ENCODE peak calls at places on chromosome 17, in seven cellular contexts. R, I, T, X, W, P and B are unnamed samples.

GRCh38 chr17:6558932-6559752 is 2.8 kb upstream of the PITPNM3 start:
- DNase-seq in W (no peak), I (no peak), T (no peak), P (no peak), R (no peak), X (no peak), B (no peak)

GRCh38 chr17:77128895-77129567 is 11.7 kb upstream of the SEC14L1 start:
- DNase-seq in W (no peak), T (peak), X (no peak), R (no peak), I (no peak), P (no peak), B (no peak)

GRCh38 chr17:75241996-75242460 is 19.4 kb downstream of the GGA3 start:
- DNase-seq in I (no peak), W (no peak), R (no peak), P (no peak), X (no peak), T (no peak), B (no peak)

GRCh38 chr17:64974750-64975317 is 55.6 kb upstream of the LRRC37A3 start:
- DNase-seq in W (no peak), T (no peak), R (no peak), I (no peak), X (no peak), P (no peak), B (no peak)

GRCh38 chr17:70096861-70097260 is 21.8 kb downstream of the KCNJ16 start:
- DNase-seq in W (no peak), I (no peak), T (no peak), R (no peak), X (no peak), P (no peak), B (no peak)

GRCh38 chr17:49997256-49997735 is 2.3 kb upstream of the DLX3 start:
- DNase-seq in X (no peak), P (no peak), R (no peak), W (no peak), T (no peak), I (peak), B (no peak)

GRCh38 chr17:7014995-7015586 is 2.7 kb downstream of the RNASEK start:
- DNase-seq in R (no peak), X (no peak), I (no peak), W (peak), T (peak), P (peak), B (no peak)

GRCh38 chr17:4444782-4445473 is 11.2 kb downstream of the SPNS3 start:
- DNase-seq in T (no peak), P (no peak), X (peak), W (no peak), I (no peak), R (no peak), B (no peak)

GRCh38 chr17:8075574-8076342 is 11.8 kb downstream of the ALOX12B start:
- DNase-seq in W (no peak), X (no peak), I (no peak), T (no peak), P (no peak), R (no peak), B (no peak)

GRCh38 chr17:14427914-14428639 is 127.2 kb downstream of the HS3ST3B1 start:
- DNase-seq in P (peak), I (no peak), W (peak), X (no peak), T (no peak), R (no peak), B (no peak)

GRCh38 chr17:2701161-2701995 is 10.2 kb downstream of the CLUH start:
- DNase-seq in T (no peak), P (no peak), W (no peak), X (no peak), I (peak), R (peak), B (no peak)

GRCh38 chr17:81832608-81833159 is 407 bp downstream of the MCRIP1 start:
- DNase-seq in W (peak), R (peak), P (no peak), I (no peak), T (no peak), X (peak), B (no peak)

GRCh38 chr17:77494664-77495435 is 354.1 kb downstream of the SEC14L1 start:
- DNase-seq in I (peak), X (peak), P (peak), T (peak), W (peak), R (peak), B (no peak)

GRCh38 chr17:19650826-19651225 is 2.3 kb downstream of the ALDH3A2 start:
- DNase-seq in T (no peak), X (no peak), W (no peak), P (no peak), I (no peak), R (no peak), B (no peak)

GRCh38 chr17:45940826-45941225 is 46.5 kb downstream of the MAPT start:
- DNase-seq in I (no peak), T (no peak), P (no peak), X (peak), R (no peak), W (no peak), B (no peak)

GRCh38 chr17:42166196-42166763 is 11.5 kb upstream of the RAB5C start:
- DNase-seq in T (no peak), P (no peak), W (no peak), I (no peak), R (no peak), X (no peak), B (no peak)

GRCh38 chr17:5931611-5932010 is 138.6 kb upstream of the WSCD1 start:
- DNase-seq in P (no peak), I (no peak), T (no peak), W (no peak), R (no peak), X (no peak), B (no peak)

GRCh38 chr17:67431210-67432015 is 54.3 kb downstream of the PITPNC1 start:
- DNase-seq in W (no peak), R (no peak), T (peak), X (no peak), P (no peak), I (no peak), B (no peak)

GRCh38 chr17:37605813-37606505 is 3.3 kb downstream of the SYNRG start:
- DNase-seq in I (no peak), T (no peak), P (peak), W (peak), R (no peak), X (no peak), B (no peak)

GRCh38 chr17:69716571-69716970 is 302.1 kb downstream of the MAP2K6 start:
- DNase-seq in I (no peak), T (no peak), X (no peak), W (no peak), P (no peak), R (no peak), B (no peak)

GRCh38 chr17:73091770-73092517 is 544 bp downstream of the SLC39A11 start:
- DNase-seq in T (no peak), W (peak), I (peak), X (no peak), P (no peak), R (no peak), B (no peak)

GRCh38 chr17:68511671-68512246 is 471 bp upstream of the PRKAR1A start:
- DNase-seq in T (peak), P (peak), X (peak), R (peak), W (peak), I (peak), B (no peak)

GRCh38 chr17:77426676-77427386 is 286.1 kb downstream of the SEC14L1 start:
- DNase-seq in I (no peak), W (no peak), P (no peak), X (no peak), R (no peak), T (no peak), B (no peak)

GRCh38 chr17:19720631-19721426 is 4.4 kb upstream of the SLC47A2 start:
- DNase-seq in X (no peak), W (no peak), P (no peak), I (no peak), R (no peak), T (no peak), B (no peak)

GRCh38 chr17:47252209-47252608 is 1.4 kb upstream of the ITGB3 start:
- DNase-seq in W (no peak), I (no peak), X (no peak), T (no peak), P (no peak), R (no peak), B (no peak)

GRCh38 chr17:63772801-63773271 is 561 bp downstream of the CCDC47 start:
- DNase-seq in R (no peak), P (no peak), T (no peak), I (no peak), X (no peak), W (peak), B (no peak)
- H3K27ac ChIP-seq in R (peak), P (peak), T (peak), I (no peak), X (peak), W (peak), B (peak)

DNA sequence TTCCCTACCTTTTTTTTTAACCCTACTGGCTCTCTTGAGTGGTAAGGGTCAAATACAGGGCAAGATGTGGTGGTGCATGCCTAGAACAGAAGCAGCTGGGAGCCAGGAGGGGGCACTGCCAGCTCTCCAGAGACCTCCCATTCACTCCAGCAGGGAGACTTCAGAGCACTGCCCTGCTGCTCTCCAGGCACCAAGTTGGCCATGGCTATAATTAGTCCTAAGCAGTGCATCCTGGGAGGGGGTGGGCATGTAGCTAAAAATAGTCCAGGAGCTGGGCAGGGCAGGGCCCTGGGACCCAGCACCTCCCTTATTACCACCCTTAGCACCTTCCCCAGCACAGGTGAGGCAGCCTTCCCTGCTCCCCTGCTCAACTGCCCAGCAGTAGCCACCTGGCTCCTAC is 3.5 kb downstream of the CORO6 start:
- DNase-seq in I (peak), T (no peak), W (peak), P (no peak), R (no peak), X (no peak), B (no peak)
- TF ChIP-seq CTCF in I (peak), T (peak), W (peak), P (no peak), R (no peak), X (no peak), B (no peak)

GRCh38 chr17:57432507-57433277 is 176.4 kb downstream of the MSI2 start:
- DNase-seq in P (no peak), T (no peak), W (no peak), I (no peak), X (no peak), R (no peak), B (no peak)
- H3K27ac ChIP-seq in P (no peak), T (no peak), W (no peak), I (no peak), X (no peak), R (no peak), B (no peak)

GRCh38 chr17:44024271-44024663 is 9.5 kb upstream of the TMEM101 start:
- DNase-seq in X (no peak), W (no peak), I (no peak), T (no peak), R (no peak), P (no peak), B (no peak)
- TF ChIP-seq CTCF in X (no peak), W (no peak), I (no peak), T (no peak), R (no peak), P (no peak), B (no peak)

DNA sequence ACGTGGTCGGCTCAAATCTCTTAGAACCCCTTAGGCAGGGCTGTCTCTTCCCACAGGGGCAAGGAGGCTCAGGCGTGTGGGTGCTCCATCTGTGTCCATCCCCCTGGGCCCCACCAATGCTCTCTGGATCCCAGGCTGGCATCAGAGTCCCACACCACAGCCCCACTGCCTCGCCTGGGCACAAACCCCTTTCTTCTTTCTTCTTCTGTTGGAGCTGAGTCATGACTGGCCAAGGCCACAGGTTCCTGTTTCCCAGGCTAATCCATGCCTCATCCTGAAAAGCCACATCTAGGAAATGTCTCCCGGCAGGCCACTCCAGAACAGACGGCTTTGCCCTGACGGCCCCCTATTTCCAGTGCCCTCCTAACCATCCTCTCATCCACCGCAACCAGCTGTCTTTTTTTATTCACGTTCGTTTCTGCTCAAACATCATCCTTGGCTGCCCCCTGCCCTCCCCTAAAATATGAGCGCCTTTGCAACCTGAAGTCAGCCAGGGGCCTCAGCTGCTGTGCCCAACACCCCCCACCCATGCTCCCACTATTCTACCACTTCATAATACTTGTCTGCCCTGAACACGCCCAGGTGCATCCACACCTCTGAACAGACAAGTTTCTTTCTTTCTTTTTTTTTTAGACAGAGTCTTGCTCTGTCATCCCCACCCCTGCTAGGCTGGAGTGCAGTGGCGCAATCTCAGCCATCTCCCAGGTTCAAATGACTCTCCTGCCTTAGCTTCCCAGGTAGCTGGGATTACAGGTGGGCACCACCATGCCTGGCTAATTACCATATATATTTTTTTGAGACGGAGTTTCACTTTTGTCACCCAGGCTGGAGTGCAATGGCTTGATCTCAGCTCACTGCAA is 27.0 kb downstream of the CEP295NL start:
- DNase-seq in X (no peak), I (no peak), P (no peak), T (no peak), W (no peak), R (no peak), B (no peak)
- H3K27ac ChIP-seq in X (peak), I (no peak), P (no peak), T (no peak), W (no peak), R (peak), B (peak)

DNA sequence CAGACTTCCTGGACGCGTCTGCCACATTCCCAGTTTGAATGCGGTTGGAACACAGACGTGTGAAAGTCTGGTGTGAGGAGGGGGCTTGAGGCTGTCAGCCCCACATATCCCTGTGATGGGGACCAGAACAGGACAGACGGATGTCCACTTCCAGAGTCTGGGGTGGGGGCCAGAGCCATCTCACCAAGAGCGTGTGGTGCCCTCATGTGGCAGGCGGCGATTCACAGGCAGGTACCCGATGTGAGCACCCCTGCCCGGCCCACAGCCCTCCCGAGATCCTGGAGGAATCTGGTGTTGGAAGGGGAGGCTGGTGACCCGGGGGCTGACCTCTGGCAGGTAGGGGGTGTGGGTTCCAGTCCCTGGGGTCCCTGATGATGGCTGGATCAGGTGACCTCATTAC is 51.5 kb downstream of the ENGASE start:
- DNase-seq in X (no peak), I (peak), P (no peak), T (no peak), R (no peak), W (peak), B (no peak)
- TF ChIP-seq CTCF in X (no peak), I (peak), P (no peak), T (peak), R (no peak), W (peak), B (no peak)

GRCh38 chr17:80388601-80389000 is 26.4 kb upstream of the ENDOV start:
- DNase-seq in T (no peak), R (peak), I (no peak), W (no peak), P (no peak), X (no peak), B (no peak)

GRCh38 chr17:80387071-80387470 is 27.9 kb upstream of the ENDOV start:
- DNase-seq in R (peak), T (no peak), X (no peak), W (no peak), I (no peak), P (no peak), B (no peak)

GRCh38 chr17:80388175-80388574 is 26.8 kb upstream of the ENDOV start:
- DNase-seq in X (no peak), W (no peak), R (peak), I (no peak), P (no peak), T (no peak), B (no peak)

GRCh38 chr17:80386341-80386740 is 28.6 kb upstream of the ENDOV start:
- DNase-seq in X (no peak), I (no peak), T (no peak), R (peak), P (no peak), W (no peak), B (no peak)

DNA sequence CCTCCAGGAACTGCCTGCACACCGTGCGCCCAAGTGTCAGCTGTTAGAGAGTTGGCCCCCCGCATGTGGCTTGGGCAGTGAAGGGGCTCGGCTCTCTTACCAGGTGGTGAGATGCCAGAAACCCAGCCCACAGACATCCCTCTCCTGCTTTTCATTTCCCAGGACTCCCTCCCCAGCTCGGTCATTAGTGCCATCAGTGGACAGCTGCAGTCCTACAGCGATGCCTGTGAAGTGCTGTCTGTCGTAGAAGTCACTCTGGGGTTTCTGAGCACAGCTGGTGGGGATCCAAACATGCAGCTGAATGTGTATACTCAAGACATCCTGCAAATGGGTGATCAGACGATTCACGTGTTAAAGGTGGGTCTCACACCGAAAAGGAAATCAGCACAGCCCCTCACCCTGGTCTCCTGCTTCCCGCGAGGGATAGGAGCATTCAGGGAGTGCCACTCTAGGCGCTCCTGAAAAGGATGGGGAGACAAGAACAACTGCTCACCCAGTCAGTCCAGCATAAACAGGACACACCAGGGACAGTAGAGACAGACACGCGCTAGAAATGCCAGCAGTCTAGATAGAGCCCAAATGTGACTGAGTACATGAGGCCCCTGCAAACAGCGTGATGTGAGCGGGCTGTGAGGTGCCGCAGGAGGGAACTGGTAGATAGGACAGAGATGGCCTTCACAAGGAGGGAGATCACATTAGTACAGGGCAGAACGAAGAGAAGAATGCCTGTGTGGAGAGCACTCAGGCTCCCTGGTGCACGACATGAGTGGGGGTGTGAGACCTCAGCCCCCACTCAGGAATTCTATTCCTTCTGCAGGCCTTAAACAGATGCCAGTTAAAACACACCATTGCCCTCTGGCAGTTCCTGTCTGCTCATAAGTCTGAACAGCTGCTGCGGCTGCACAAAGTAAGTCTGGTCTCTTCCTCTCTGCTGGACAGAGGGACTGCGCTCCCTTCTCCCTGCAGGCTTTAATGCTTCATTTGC is 25.7 kb upstream of the ENDOV start:
- DNase-seq in P (no peak), I (no peak), W (no peak), R (peak), X (no peak), T (no peak), B (no peak)
- H3K27ac ChIP-seq in P (no peak), I (no peak), W (no peak), R (no peak), X (no peak), T (no peak), B (no peak)

GRCh38 chr17:74118504-74118903 is 85.0 kb upstream of the RPL38 start:
- DNase-seq in R (no peak), W (no peak), P (no peak), I (peak), T (no peak), X (no peak), B (no peak)
- TF ChIP-seq CTCF in R (no peak), W (no peak), P (no peak), I (peak), T (no peak), X (no peak), B (no peak)

DNA sequence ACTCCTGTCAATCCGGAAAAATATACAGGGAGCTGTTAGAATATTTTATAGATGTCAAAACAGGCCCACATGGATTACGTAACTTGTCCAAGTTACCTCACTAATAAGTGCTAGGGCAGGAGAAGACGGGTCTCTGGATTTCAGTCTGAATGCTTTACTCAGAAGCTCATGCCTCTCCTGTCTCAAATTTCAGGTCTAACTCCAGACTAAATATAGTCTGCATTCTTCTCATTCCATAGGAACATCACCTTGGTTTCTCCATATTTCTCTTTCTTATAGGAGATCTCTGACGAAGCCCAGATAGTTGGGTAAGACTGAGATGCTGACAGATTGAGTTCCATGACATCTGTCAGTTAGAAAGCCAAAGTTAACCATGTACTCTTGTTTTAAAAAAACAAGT is 174.2 kb downstream of the STX8 start:
- DNase-seq in X (no peak), W (no peak), R (no peak), P (no peak), T (peak), I (no peak), B (no peak)
- H3K27ac ChIP-seq in X (no peak), W (no peak), R (no peak), P (no peak), T (no peak), I (no peak), B (no peak)